ENCODE peak calls at places on chromosome 2, in four cellular contexts. B is breast epithelium, L is epithelial cell of esophagus, R is AG04450. P is an unnamed sample.

GRCh38 chr2:128786800-128787478 is 468.3 kb upstream of the HS6ST1 start:
- DNase-seq in B (no peak), L (peak), R (no peak), P (no peak)

GRCh38 chr2:109143214-109144187 is 14.5 kb downstream of the SH3RF3 start:
- DNase-seq in B (no peak), L (no peak), R (no peak), P (no peak)

GRCh38 chr2:222939208-222939846 is 78.5 kb downstream of the ACSL3 start:
- DNase-seq in B (no peak), L (peak), R (no peak), P (peak)

GRCh38 chr2:85309699-85310321 is 18.0 kb downstream of the TGOLN2 start:
- DNase-seq in B (no peak), L (no peak), R (no peak), P (no peak)

GRCh38 chr2:167732251-167732788 is 515.1 kb downstream of the STK39 start:
- DNase-seq in B (no peak), L (no peak), R (no peak), P (no peak)

GRCh38 chr2:206274434-206275273 is at the start of gene ZDBF2:
- DNase-seq in B (no peak), L (peak), R (peak), P (no peak)

GRCh38 chr2:230234845-230235244 is 9.3 kb downstream of the SP140 start:
- DNase-seq in B (no peak), L (no peak), R (no peak), P (no peak)

GRCh38 chr2:130387071-130387400 is 31.2 kb downstream of the PTPN18 start:
- DNase-seq in B (no peak), L (no peak), R (no peak), P (no peak)

GRCh38 chr2:72825271-72826155 is at the start of gene EXOC6B:
- DNase-seq in B (peak), L (peak), R (peak), P (peak)

GRCh38 chr2:10909050-10909995 is 2.4 kb upstream of the KCNF1 start:
- DNase-seq in B (no peak), L (no peak), R (no peak), P (no peak)

GRCh38 chr2:10911291-10912075 is at the start of gene KCNF1:
- DNase-seq in B (peak), L (peak), R (no peak), P (peak)

GRCh38 chr2:10910625-10911024 is 1.1 kb upstream of the KCNF1 start:
- DNase-seq in B (no peak), L (no peak), R (no peak), P (no peak)

GRCh38 chr2:10908195-10908594 is 3.5 kb upstream of the KCNF1 start:
- DNase-seq in B (no peak), L (no peak), R (no peak), P (no peak)

GRCh38 chr2:10909996-10910341 is 1.8 kb upstream of the KCNF1 start:
- DNase-seq in B (no peak), L (no peak), R (no peak), P (no peak)
- TF ChIP-seq CTCF in B (no peak), L (no peak), R (no peak), P (no peak)

DNA sequence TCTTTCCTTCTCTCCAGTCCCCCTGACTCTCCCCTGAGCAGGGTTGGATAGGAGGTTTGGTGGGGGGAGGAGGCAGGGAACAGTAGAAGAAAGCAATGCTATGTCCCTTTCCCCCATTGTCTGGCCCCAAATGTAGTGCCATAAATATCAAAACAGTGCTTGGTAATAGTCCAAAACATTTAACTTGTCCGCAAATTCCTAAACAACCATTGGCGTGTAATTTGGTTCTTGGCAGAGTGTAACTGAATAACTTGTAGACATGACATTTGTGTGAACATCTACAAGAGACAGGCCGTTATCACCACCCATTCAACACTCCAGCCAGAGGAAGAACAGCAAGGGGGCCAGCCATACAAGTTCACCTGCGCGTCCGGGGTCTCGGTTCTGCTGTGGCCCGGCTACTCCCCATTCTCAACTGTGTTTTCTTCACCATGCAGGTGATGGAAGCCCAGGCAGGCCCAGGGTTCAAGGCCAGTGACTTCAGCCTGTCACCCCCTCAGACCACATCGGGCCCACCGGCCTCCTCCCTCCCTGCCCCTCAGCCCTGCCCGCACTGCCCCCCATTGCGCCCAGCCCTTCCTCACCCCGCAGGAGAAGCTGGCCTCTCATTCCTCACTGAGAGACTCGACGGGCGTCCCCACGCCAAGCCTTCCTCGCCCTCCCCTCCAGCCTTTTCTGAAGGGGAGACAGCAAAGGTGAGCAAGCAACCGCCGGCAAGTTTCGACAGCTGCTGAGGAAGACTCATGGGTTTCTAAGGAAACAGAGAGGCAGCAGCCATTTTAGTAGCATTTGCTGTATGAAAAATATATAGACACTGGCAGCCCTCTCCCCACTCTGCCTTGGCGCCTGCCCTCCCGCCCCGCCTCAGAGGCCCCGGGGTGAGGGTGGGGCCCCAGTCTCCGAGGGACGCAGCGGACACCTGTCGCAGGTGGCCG is 667 bp upstream of the RAPGEF4 start:
- DNase-seq in B (no peak), L (peak), R (no peak), P (no peak)
- H3K4me3 ChIP-seq in B (peak), L (peak), R (peak), P (peak)

DNA sequence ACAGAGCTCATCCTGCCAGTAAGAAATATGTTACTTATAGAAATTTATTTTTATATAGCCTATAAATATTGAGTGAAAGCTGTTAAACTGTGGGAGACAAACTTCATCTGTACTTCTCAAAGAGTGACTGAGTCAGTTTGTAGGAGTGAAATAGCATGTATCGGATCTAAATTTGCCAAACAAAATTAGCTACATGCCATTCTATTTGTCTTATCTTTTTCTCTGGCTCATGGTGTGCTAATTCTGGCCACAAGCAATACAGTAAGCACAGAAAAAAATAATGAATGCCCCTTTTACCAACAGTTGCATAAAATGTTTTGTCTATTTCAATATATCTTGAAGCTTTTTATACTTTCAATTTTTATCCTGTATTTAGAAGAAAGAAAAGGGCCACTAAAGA is 12.5 kb downstream of the ERBB4 start:
- DNase-seq in B (no peak), L (no peak), R (no peak), P (no peak)
- TF ChIP-seq CTCF in B (no peak), L (no peak), R (no peak), P (no peak)

GRCh38 chr2:238345286-238345968 is 25.1 kb downstream of the TRAF3IP1 start:
- DNase-seq in B (no peak), L (no peak), R (no peak), P (no peak)

GRCh38 chr2:238344035-238344434 is 23.7 kb downstream of the TRAF3IP1 start:
- DNase-seq in B (no peak), L (no peak), R (no peak), P (no peak)

GRCh38 chr2:238350150-238350549 is 29.8 kb downstream of the TRAF3IP1 start:
- DNase-seq in B (no peak), L (no peak), R (no peak), P (no peak)

GRCh38 chr2:238344517-238344916 is 24.2 kb downstream of the TRAF3IP1 start:
- DNase-seq in B (no peak), L (peak), R (no peak), P (no peak)

DNA sequence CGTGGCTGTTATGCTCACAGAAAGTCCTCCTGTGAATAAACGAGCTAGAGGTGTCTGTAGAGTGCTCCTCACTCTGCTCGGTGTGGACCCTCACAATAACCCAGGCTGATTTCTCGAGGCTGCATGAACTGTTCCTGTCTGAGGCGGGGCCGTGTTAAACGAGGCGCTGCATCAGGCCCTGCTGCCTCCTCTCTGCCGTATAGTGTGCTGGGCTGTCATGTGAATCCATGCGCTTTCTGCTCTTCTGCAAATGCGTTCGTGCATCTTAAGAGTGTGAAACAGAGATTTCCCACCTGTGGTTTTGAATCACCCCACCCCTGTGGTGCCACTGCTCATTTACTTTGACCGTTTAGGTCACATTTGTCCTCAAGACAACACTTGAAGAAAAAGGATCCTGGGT is 26.2 kb downstream of the TRAF3IP1 start:
- DNase-seq in B (no peak), L (no peak), R (no peak), P (no peak)
- H3K4me3 ChIP-seq in B (no peak), L (no peak), R (no peak), P (no peak)

GRCh38 chr2:74528600-74529356 is 728 bp downstream of the AUP1 start:
- DNase-seq in B (no peak), L (no peak), R (no peak), P (no peak)
- TF ChIP-seq CTCF in B (no peak), L (no peak), R (no peak), P (peak)

GRCh38 chr2:64748561-64748960 is 94.8 kb upstream of the SERTAD2 start:
- DNase-seq in B (no peak), L (no peak), R (no peak), P (no peak)
- H3K4me3 ChIP-seq in B (no peak), L (peak), R (peak), P (no peak)

GRCh38 chr2:31263636-31264190 is 29.8 kb downstream of the EHD3 start:
- DNase-seq in B (no peak), L (no peak), R (no peak), P (no peak)
- TF ChIP-seq CTCF in B (no peak), L (no peak), R (no peak), P (no peak)

DNA sequence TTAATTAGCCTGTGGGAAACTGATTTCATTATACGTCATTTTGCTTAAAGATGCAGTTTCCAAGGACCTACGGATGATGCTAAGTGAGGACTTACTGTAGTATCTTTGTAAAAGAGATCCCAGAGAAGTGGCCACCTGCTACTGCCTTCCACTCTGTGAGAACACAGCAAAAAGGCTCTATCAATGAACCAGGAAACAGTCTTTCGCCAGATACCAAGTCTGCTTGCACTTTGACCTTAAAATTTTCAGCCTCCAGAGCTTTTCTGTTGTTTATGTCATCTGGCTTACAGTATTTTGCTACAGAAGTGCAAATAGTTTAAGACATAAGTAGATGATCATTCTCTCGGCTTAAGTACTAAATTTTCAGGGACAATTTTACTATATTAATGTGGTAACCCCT is 847.9 kb upstream of the CHAC2 start:
- DNase-seq in B (no peak), L (no peak), R (no peak), P (no peak)
- H3K4me3 ChIP-seq in B (no peak), L (no peak), R (no peak), P (no peak)

GRCh38 chr2:66574701-66575624 is 140.0 kb downstream of the MEIS1 start:
- DNase-seq in B (no peak), L (peak), R (peak), P (peak)

GRCh38 chr2:66576381-66577330 is 141.7 kb downstream of the MEIS1 start:
- DNase-seq in B (no peak), L (peak), R (no peak), P (no peak)

GRCh38 chr2:66573866-66574265 is 138.9 kb downstream of the MEIS1 start:
- DNase-seq in B (no peak), L (no peak), R (no peak), P (no peak)

GRCh38 chr2:66577331-66578041 is 142.6 kb downstream of the MEIS1 start:
- DNase-seq in B (no peak), L (no peak), R (no peak), P (no peak)

GRCh38 chr2:66575625-66576371 is 140.9 kb downstream of the MEIS1 start:
- DNase-seq in B (no peak), L (peak), R (no peak), P (no peak)
- TF ChIP-seq CTCF in B (no peak), L (no peak), R (no peak), P (no peak)

P was measured in retinal pigment epithelial cell.